ENCODE peak calls at places on chromosomes 12 and 14, in six cellular contexts. One of them, this sample, is unnamed.

GRCh38 chr12:12883369-12884001 is 7.9 kb upstream of the GPRC5A start:
- DNase-seq in dermis microvascular lymphatic vessel endothelial cell: no peak
- DNase-seq in HFF-Myc: no peak
- DNase-seq in T-helper 17 cell: no peak
- DNase-seq in NCI-H1417: no peak
- DNase-seq in foreskin fibroblast: peak
- DNase-seq in this sample: no peak

GRCh38 chr12:14403711-14404164 is 38.3 kb downstream of the ATF7IP start:
- DNase-seq in dermis microvascular lymphatic vessel endothelial cell: peak
- DNase-seq in HFF-Myc: peak
- DNase-seq in T-helper 17 cell: no peak
- DNase-seq in NCI-H1417: peak
- DNase-seq in foreskin fibroblast: peak
- DNase-seq in this sample: no peak

GRCh38 chr14:61478971-61479473 is 157.6 kb downstream of the PRKCH start:
- DNase-seq in dermis microvascular lymphatic vessel endothelial cell: no peak
- DNase-seq in HFF-Myc: no peak
- DNase-seq in T-helper 17 cell: no peak
- DNase-seq in NCI-H1417: no peak
- DNase-seq in foreskin fibroblast: no peak
- DNase-seq in this sample: no peak

GRCh38 chr14:101590062-101590461 is 28.8 kb downstream of the DIO3 start:
- DNase-seq in dermis microvascular lymphatic vessel endothelial cell: no peak
- DNase-seq in HFF-Myc: no peak
- DNase-seq in T-helper 17 cell: no peak
- DNase-seq in NCI-H1417: no peak
- DNase-seq in foreskin fibroblast: no peak
- DNase-seq in this sample: no peak

GRCh38 chr12:132485619-132486018 is 4.3 kb upstream of the FBRSL1 start:
- DNase-seq in dermis microvascular lymphatic vessel endothelial cell: no peak
- DNase-seq in HFF-Myc: no peak
- DNase-seq in T-helper 17 cell: no peak
- DNase-seq in NCI-H1417: no peak
- DNase-seq in foreskin fibroblast: no peak
- DNase-seq in this sample: no peak

GRCh38 chr12:57605308-57606015 is 838 bp downstream of the DTX3 start:
- DNase-seq in dermis microvascular lymphatic vessel endothelial cell: no peak
- DNase-seq in HFF-Myc: no peak
- DNase-seq in T-helper 17 cell: no peak
- DNase-seq in NCI-H1417: peak
- DNase-seq in foreskin fibroblast: no peak
- DNase-seq in this sample: no peak

GRCh38 chr12:51028126-51028810 is 2.1 kb upstream of the SLC11A2 start:
- DNase-seq in dermis microvascular lymphatic vessel endothelial cell: no peak
- DNase-seq in HFF-Myc: peak
- DNase-seq in T-helper 17 cell: no peak
- DNase-seq in NCI-H1417: no peak
- DNase-seq in foreskin fibroblast: peak
- DNase-seq in this sample: no peak

GRCh38 chr12:8034802-8035201 is 2.3 kb downstream of the FOXJ2 start:
- DNase-seq in dermis microvascular lymphatic vessel endothelial cell: no peak
- DNase-seq in HFF-Myc: no peak
- DNase-seq in T-helper 17 cell: no peak
- DNase-seq in NCI-H1417: no peak
- DNase-seq in foreskin fibroblast: peak
- DNase-seq in this sample: no peak

GRCh38 chr12:105920161-105920684 is 218.5 kb downstream of the NUAK1 start:
- DNase-seq in dermis microvascular lymphatic vessel endothelial cell: no peak
- DNase-seq in HFF-Myc: no peak
- DNase-seq in T-helper 17 cell: no peak
- DNase-seq in NCI-H1417: no peak
- DNase-seq in foreskin fibroblast: no peak
- DNase-seq in this sample: no peak

GRCh38 chr14:52018252-52018651 is 28.9 kb downstream of the RTRAF start:
- DNase-seq in dermis microvascular lymphatic vessel endothelial cell: no peak
- DNase-seq in HFF-Myc: peak
- DNase-seq in T-helper 17 cell: no peak
- DNase-seq in NCI-H1417: no peak
- DNase-seq in foreskin fibroblast: peak
- DNase-seq in this sample: no peak

This sample was measured in activated gamma-delta T cell treated with Interleukin-2 at 50 U/mL for 16 hours.